ENCODE peak calls at places on chromosomes 5 and 9, in five cellular contexts. L is neural crest cell, W is myocyte, U is chondrocyte, C is T-helper 9 cell. I is an unnamed sample.

GRCh38 chr9:30160570-30160969 is 2223.9 kb upstream of the ACO1 start:
- DNase-seq in U (no peak), L (no peak), C (no peak), W (no peak), I (no peak)

GRCh38 chr9:20981486-20981885 is 50.0 kb downstream of the HACD4 start:
- DNase-seq in W (peak; percentile 67), C (no peak), L (no peak), U (no peak), I (no peak)

GRCh38 chr9:113543286-113544000 is 79.9 kb downstream of the RGS3 start:
- DNase-seq in L (no peak), C (no peak), U (no peak), W (no peak), I (no peak)

GRCh38 chr9:12719431-12719830 is 26.2 kb downstream of the TYRP1 start:
- DNase-seq in U (no peak), L (no peak), W (peak; percentile 50), C (no peak), I (no peak)

GRCh38 chr5:141514330-141515111 is 25.6 kb downstream of the PCDHGC5 start:
- DNase-seq in C (no peak), U (no peak), L (no peak), W (no peak), I (no peak)

GRCh38 chr5:8176101-8176693 is 307.2 kb downstream of the MTRR start:
- DNase-seq in C (no peak), U (no peak), W (no peak), L (no peak), I (no peak)

GRCh38 chr9:89359018-89359417 is 40.7 kb downstream of the SECISBP2 start:
- DNase-seq in W (peak; percentile 14), U (no peak), L (no peak), C (no peak), I (no peak)

GRCh38 chr5:53161876-53162275 is 52.3 kb upstream of the MOCS2 start:
- DNase-seq in C (no peak), W (peak; percentile 60), U (no peak), L (no peak), I (no peak)

GRCh38 chr9:119588874-119589560 is 219.8 kb upstream of the BRINP1 start:
- DNase-seq in C (no peak), W (no peak), L (no peak), U (no peak), I (no peak)

GRCh38 chr9:105158898-105159297 is 85.6 kb upstream of the SLC44A1 start:
- DNase-seq in W (no peak), L (no peak), C (no peak), U (no peak), I (no peak)

GRCh38 chr5:89930591-89931383 is 478.8 kb downstream of the CETN3 start:
- DNase-seq in U (no peak), W (peak; percentile 68), C (no peak), L (no peak), I (no peak)

GRCh38 chr5:180802325-180803180 is at the start of gene MGAT1:
- DNase-seq in C (peak; percentile 76), U (no peak), W (peak; percentile 84), L (peak; percentile 66), I (peak; percentile 80)

GRCh38 chr9:74285075-74285474 is 212.1 kb upstream of the RORB start:
- DNase-seq in L (no peak), W (no peak), U (no peak), C (no peak), I (no peak)

GRCh38 chr9:89577363-89577762 is 27.4 kb upstream of the GADD45G start:
- DNase-seq in W (no peak), L (no peak), C (no peak), U (no peak), I (no peak)

GRCh38 chr9:129352157-129352870 is 174.3 kb upstream of the IER5L start:
- DNase-seq in L (peak; percentile 53), U (no peak), C (no peak), W (no peak), I (no peak)

GRCh38 chr5:5246736-5247135 is 106.6 kb downstream of the ADAMTS16 start:
- DNase-seq in W (no peak), C (no peak), U (no peak), L (no peak), I (no peak)

GRCh38 chr9:136825295-136826187 is 16.7 kb upstream of the AJM1 start:
- DNase-seq in L (no peak), C (no peak), U (no peak), W (no peak), I (no peak)

GRCh38 chr5:66013906-66014305 is 87.5 kb downstream of the ERBIN start:
- DNase-seq in L (no peak), W (no peak), U (no peak), C (no peak), I (no peak)

GRCh38 chr5:81297531-81297930 is 3.9 kb upstream of the ZCCHC9 start:
- DNase-seq in L (no peak), U (no peak), W (no peak), C (no peak), I (no peak)

GRCh38 chr9:111586378-111586777 is 13.1 kb downstream of the PTGR1 start:
- DNase-seq in W (no peak), C (no peak), L (no peak), U (no peak), I (no peak)

GRCh38 chr5:41115281-41115680 is 44.1 kb upstream of the MROH2B start:
- DNase-seq in U (no peak), C (no peak), L (no peak), W (no peak), I (no peak)

GRCh38 chr5:606061-606460 is 6.1 kb upstream of the CEP72 start:
- DNase-seq in U (peak; percentile 71), L (no peak), W (no peak), C (no peak), I (no peak)

GRCh38 chr9:129626944-129627297 is 958 bp downstream of the NTMT1 start:
- DNase-seq in L (no peak), U (no peak), C (no peak), W (no peak), I (no peak)

GRCh38 chr5:671459-672328 is 21.5 kb downstream of the TPPP start:
- DNase-seq in W (peak; percentile 73), U (no peak), C (peak; percentile 67), L (peak; percentile 78), I (peak; percentile 54)

GRCh38 chr5:119512277-119512676 is 60.0 kb downstream of the HSD17B4 start:
- DNase-seq in C (no peak), W (no peak), L (no peak), U (no peak), I (no peak)

GRCh38 chr5:179914032-179914755 is 6.5 kb upstream of the TBC1D9B start:
- DNase-seq in U (peak; percentile 36), C (no peak), W (peak; percentile 98), L (no peak), I (no peak)

GRCh38 chr5:38961691-38962090 is 112.5 kb downstream of the RICTOR start:
- DNase-seq in C (no peak), L (no peak), U (no peak), W (no peak), I (no peak)

GRCh38 chr9:34809504-34810186 is 99.7 kb upstream of the CCL21 start:
- DNase-seq in U (no peak), W (no peak), C (no peak), L (peak; percentile 53), I (no peak)

GRCh38 chr9:14158911-14159310 is 155.0 kb downstream of the NFIB start:
- DNase-seq in L (no peak), U (no peak), C (no peak), W (peak; percentile 47), I (no peak)

GRCh38 chr9:33263131-33263935 is 1.2 kb downstream of the BAG1 start:
- DNase-seq in W (peak; percentile 32), L (peak; percentile 13), U (no peak), C (no peak), I (peak; percentile 2)

GRCh38 chr5:57277085-57277484 is 103.2 kb downstream of the GPBP1 start:
- DNase-seq in U (no peak), C (no peak), W (peak; percentile 40), L (no peak), I (no peak)

I was measured in CD8-positive, alpha-beta memory T cell.